ENCODE peak calls at places on chromosomes 6 and 20, in six cellular contexts. I is Ammon's horn, Z is lower leg skin, D is adrenal gland, U is NB4, X is NCI-H526. B is an unnamed sample.

GRCh38 chr6:170076466-170077165 is 214.3 kb downstream of the DLL1 start:
- DNase-seq in I (no peak), Z (no peak), D (no peak), U (no peak), X (no peak), B (no peak)

GRCh38 chr6:151175924-151176445 is 63.8 kb upstream of the AKAP12 start:
- DNase-seq in I (no peak), Z (no peak), D (no peak), U (no peak), X (no peak), B (no peak)

GRCh38 chr6:105896821-105897095 is 189.4 kb upstream of the PRDM1 start:
- DNase-seq in I (no peak), Z (no peak), D (no peak), U (no peak), X (no peak), B (no peak)

GRCh38 chr6:125906158-125906998 is 50.2 kb upstream of the HINT3 start:
- DNase-seq in I (no peak), Z (no peak), D (no peak), U (peak), X (peak), B (peak)

GRCh38 chr6:112620832-112621569 is 273.9 kb downstream of the RFPL4B start:
- DNase-seq in I (no peak), Z (no peak), D (no peak), U (no peak), X (peak), B (no peak)

GRCh38 chr6:47075741-47076421 is 33.7 kb upstream of the ADGRF1 start:
- DNase-seq in I (peak), Z (no peak), D (no peak), U (no peak), X (peak), B (no peak)

GRCh38 chr6:130183271-130184222 is 39.2 kb downstream of the SAMD3 start:
- DNase-seq in I (no peak), Z (no peak), D (no peak), U (no peak), X (no peak), B (no peak)

GRCh38 chr20:34017610-34018009 is 23.9 kb downstream of the RALY start:
- DNase-seq in I (no peak), Z (no peak), D (no peak), U (no peak), X (no peak), B (no peak)

GRCh38 chr6:83954371-83954770 is 79.2 kb upstream of the MRAP2 start:
- DNase-seq in I (no peak), Z (no peak), D (no peak), U (no peak), X (no peak), B (no peak)

GRCh38 chr20:38321959-38322598 is 18.1 kb downstream of the BPI start:
- DNase-seq in I (peak), Z (no peak), D (peak), U (peak), X (peak), B (peak)

GRCh38 chr6:77178821-77179220 is 284.5 kb downstream of the HTR1B start:
- DNase-seq in I (no peak), Z (no peak), D (no peak), U (no peak), X (no peak), B (no peak)

GRCh38 chr20:23622839-23623343 is 14.9 kb downstream of the CST3 start:
- DNase-seq in I (no peak), Z (peak), D (peak), U (peak), X (peak), B (peak)

GRCh38 chr20:10573273-10573950 is 100.4 kb downstream of the JAG1 start:
- DNase-seq in I (no peak), Z (no peak), D (no peak), U (no peak), X (no peak), B (no peak)

GRCh38 chr20:59832406-59833156 is 100.9 kb downstream of the SYCP2 start:
- DNase-seq in I (no peak), Z (no peak), D (no peak), U (no peak), X (peak), B (no peak)

GRCh38 chr6:92723390-92723931 is 695.9 kb downstream of the EPHA7 start:
- DNase-seq in I (no peak), Z (no peak), D (no peak), U (no peak), X (no peak), B (no peak)

GRCh38 chr6:95572098-95572497 is 5.2 kb upstream of the MANEA start:
- DNase-seq in I (no peak), Z (no peak), D (no peak), U (peak), X (no peak), B (no peak)

GRCh38 chr6:169269180-169270076 is 15.8 kb upstream of the THBS2 start:
- DNase-seq in I (no peak), Z (peak), D (no peak), U (peak), X (no peak), B (no peak)

GRCh38 chr6:35601331-35602132 is 87.2 kb downstream of the FKBP5 start:
- DNase-seq in I (peak), Z (peak), D (no peak), U (peak), X (no peak), B (peak)

GRCh38 chr6:42190784-42191183 is 4.0 kb downstream of the GUCA1B start:
- DNase-seq in I (no peak), Z (no peak), D (no peak), U (no peak), X (no peak), B (no peak)

GRCh38 chr20:25860531-25861150 is 164.0 kb upstream of the ZNF337 start:
- DNase-seq in I (no peak), Z (no peak), D (no peak), U (no peak), X (peak), B (no peak)

GRCh38 chr6:4133941-4134838 is 1.2 kb downstream of the ECI2 start:
- DNase-seq in I (no peak), Z (no peak), D (peak), U (peak), X (peak), B (no peak)

GRCh38 chr20:48758206-48758820 is 69.5 kb downstream of the PREX1 start:
- DNase-seq in I (no peak), Z (no peak), D (no peak), U (peak), X (no peak), B (no peak)

GRCh38 chr6:76351275-76351674 is 278.8 kb upstream of the IMPG1 start:
- DNase-seq in I (no peak), Z (no peak), D (no peak), U (peak), X (peak), B (peak)

GRCh38 chr20:44279228-44279627 is 31.8 kb downstream of the FITM2 start:
- DNase-seq in I (peak), Z (no peak), D (no peak), U (no peak), X (no peak), B (no peak)

GRCh38 chr20:9329356-9330092 is 184.9 kb upstream of the LAMP5 start:
- DNase-seq in I (no peak), Z (no peak), D (no peak), U (no peak), X (no peak), B (no peak)

GRCh38 chr6:1024587-1024986 is 287.3 kb upstream of the FOXQ1 start:
- DNase-seq in I (no peak), Z (peak), D (no peak), U (peak), X (no peak), B (no peak)

GRCh38 chr6:70394518-70395300 is 18.6 kb upstream of the FAM135A start:
- DNase-seq in I (no peak), Z (no peak), D (peak), U (no peak), X (no peak), B (no peak)

GRCh38 chr20:44097521-44098255 is 89.3 kb downstream of the JPH2 start:
- DNase-seq in I (no peak), Z (no peak), D (no peak), U (no peak), X (no peak), B (no peak)

GRCh38 chr20:539848-540247 is 3.7 kb downstream of the CSNK2A1 start:
- DNase-seq in I (no peak), Z (no peak), D (no peak), U (no peak), X (no peak), B (no peak)

GRCh38 chr6:112035446-112035845 is 18.5 kb upstream of the CCN6 start:
- DNase-seq in I (no peak), Z (no peak), D (no peak), U (no peak), X (no peak), B (no peak)

GRCh38 chr20:35232575-35232974 is 6.1 kb downstream of the MMP24 start:
- DNase-seq in I (no peak), Z (no peak), D (no peak), U (no peak), X (no peak), B (no peak)

GRCh38 chr6:111721677-111722219 is 116.1 kb upstream of the TRAF3IP2 start:
- DNase-seq in I (no peak), Z (no peak), D (no peak), U (peak), X (peak), B (peak)

GRCh38 chr20:49790077-49790798 is 22.4 kb upstream of the SLC9A8 start:
- DNase-seq in I (no peak), Z (no peak), D (peak), U (peak), X (no peak), B (no peak)

GRCh38 chr20:15913661-15914060 is 659.6 kb downstream of the KIF16B start:
- DNase-seq in I (no peak), Z (no peak), D (no peak), U (no peak), X (no peak), B (no peak)

GRCh38 chr6:160510199-160510598 is 153.9 kb downstream of the LPA start:
- DNase-seq in I (no peak), Z (no peak), D (no peak), U (no peak), X (no peak), B (no peak)

GRCh38 chr6:72466971-72467566 is 154.8 kb upstream of the KCNQ5 start:
- DNase-seq in I (peak), Z (no peak), D (no peak), U (no peak), X (no peak), B (no peak)